ENCODE peak calls at places on chromosome 2, in eight cellular contexts. F is NCI-H1694 treated with DMSO at 0.1 percent for 48 hours, W is left cardiac atrium, J is BE2C, E is progenitor cell of endocrine pancreas, U is MG63, Q is ELF-1, I is neural progenitor cell. K is an unnamed sample.

GRCh38 chr2:203484266-203485112 is 50.6 kb downstream of the RAPH1 start:
- DNase-seq in F (no peak), W (no peak), J (no peak), E (no peak), U (no peak), Q (peak; percentile 52), I (peak; percentile 50), K (no peak)

GRCh38 chr2:138559648-138560047 is 58.1 kb downstream of the SPOPL start:
- DNase-seq in F (no peak), W (no peak), J (no peak), E (no peak), U (no peak), Q (no peak), I (no peak), K (no peak)

GRCh38 chr2:239464166-239465016 is 63.6 kb upstream of the HDAC4 start:
- DNase-seq in F (no peak), W (peak; percentile 16), J (no peak), E (no peak), U (no peak), Q (no peak), I (no peak), K (peak; percentile 61)

GRCh38 chr2:144666032-144666431 is 146.1 kb upstream of the ZEB2 start:
- DNase-seq in F (no peak), W (no peak), J (no peak), E (no peak), U (no peak), Q (no peak), I (no peak), K (no peak)

GRCh38 chr2:12456293-12457151 is 260.2 kb upstream of the TRIB2 start:
- DNase-seq in F (peak; percentile 31), W (peak; percentile 94), J (no peak), E (no peak), U (peak; percentile 100), Q (peak; percentile 32), I (peak; percentile 24), K (peak; percentile 94)

GRCh38 chr2:24852026-24852425 is 58.8 kb downstream of the CENPO start:
- DNase-seq in F (no peak), W (no peak), J (no peak), E (no peak), U (no peak), Q (no peak), I (no peak), K (no peak)

GRCh38 chr2:88874063-88874657 is 182.7 kb downstream of the RPIA start:
- DNase-seq in F (peak; percentile 21), W (no peak), J (peak; percentile 27), E (no peak), U (peak; percentile 9), Q (no peak), I (peak; percentile 20), K (no peak)

GRCh38 chr2:75560768-75561565 is at the start of gene EVA1A:
- DNase-seq in F (no peak), W (peak; percentile 32), J (peak; percentile 4), E (peak; percentile 53), U (peak; percentile 87), Q (peak; percentile 64), I (peak; percentile 80), K (no peak)

GRCh38 chr2:189088566-189089225 is 90.9 kb downstream of the COL5A2 start:
- DNase-seq in F (no peak), W (no peak), J (no peak), E (no peak), U (no peak), Q (no peak), I (no peak), K (no peak)

K was measured in Right ventricle myocardium inferior.